ENCODE peak calls at places on chromosomes 4 and X, in four cellular contexts. One of them, this sample, is unnamed.

GRCh38 chrX:108299704-108300103 is 138.5 kb downstream of the COL4A6 start:
- DNase-seq in HepG2: no peak
- DNase-seq in SK-N-SH: no peak
- DNase-seq in K562: no peak
- DNase-seq in this sample: no peak

GRCh38 chrX:19544693-19545305 is 29.5 kb upstream of the MAP3K15 start:
- DNase-seq in HepG2: peak
- DNase-seq in SK-N-SH: peak
- DNase-seq in K562: peak
- DNase-seq in this sample: peak

GRCh38 chr4:114132830-114133229 is 153.4 kb upstream of the ARSJ start:
- DNase-seq in HepG2: no peak
- DNase-seq in SK-N-SH: no peak
- DNase-seq in K562: peak
- DNase-seq in this sample: no peak

GRCh38 chrX:2710496-2710895 is 19.4 kb downstream of the CD99 start:
- DNase-seq in HepG2: no peak
- DNase-seq in SK-N-SH: no peak
- DNase-seq in K562: no peak
- DNase-seq in this sample: no peak

GRCh38 chr4:169333265-169333664 is 62.5 kb upstream of the SH3RF1 start:
- DNase-seq in HepG2: no peak
- DNase-seq in SK-N-SH: no peak
- DNase-seq in K562: no peak
- DNase-seq in this sample: no peak

GRCh38 chrX:19179389-19179788 is 57.1 kb upstream of the ADGRG2 start:
- DNase-seq in HepG2: no peak
- DNase-seq in SK-N-SH: no peak
- DNase-seq in K562: no peak
- DNase-seq in this sample: no peak

GRCh38 chr4:99661907-99662306 is 4.3 kb upstream of the C4orf54 start:
- DNase-seq in HepG2: no peak
- DNase-seq in SK-N-SH: no peak
- DNase-seq in K562: no peak
- DNase-seq in this sample: no peak

GRCh38 chr4:30867427-30867826 is 147.3 kb downstream of the PCDH7 start:
- DNase-seq in HepG2: no peak
- DNase-seq in SK-N-SH: no peak
- DNase-seq in K562: no peak
- DNase-seq in this sample: no peak

GRCh38 chrX:29419774-29420553 is 795.4 kb upstream of the MAGEB2 start:
- DNase-seq in HepG2: no peak
- DNase-seq in SK-N-SH: no peak
- DNase-seq in K562: no peak
- DNase-seq in this sample: no peak

GRCh38 chr4:27620886-27621285 is 760.2 kb downstream of the STIM2 start:
- DNase-seq in HepG2: no peak
- DNase-seq in SK-N-SH: no peak
- DNase-seq in K562: no peak
- DNase-seq in this sample: no peak

GRCh38 chr4:27616166-27616565 is 755.5 kb downstream of the STIM2 start:
- DNase-seq in HepG2: no peak
- DNase-seq in SK-N-SH: no peak
- DNase-seq in K562: no peak
- DNase-seq in this sample: no peak
- TF ChIP-seq FOXJ3 in HepG2: no peak
- TF ChIP-seq FOXJ3 in SK-N-SH: no peak
- TF ChIP-seq FOXJ3 in K562: no peak
- TF ChIP-seq FOXJ3 in this sample: no peak

DNA sequence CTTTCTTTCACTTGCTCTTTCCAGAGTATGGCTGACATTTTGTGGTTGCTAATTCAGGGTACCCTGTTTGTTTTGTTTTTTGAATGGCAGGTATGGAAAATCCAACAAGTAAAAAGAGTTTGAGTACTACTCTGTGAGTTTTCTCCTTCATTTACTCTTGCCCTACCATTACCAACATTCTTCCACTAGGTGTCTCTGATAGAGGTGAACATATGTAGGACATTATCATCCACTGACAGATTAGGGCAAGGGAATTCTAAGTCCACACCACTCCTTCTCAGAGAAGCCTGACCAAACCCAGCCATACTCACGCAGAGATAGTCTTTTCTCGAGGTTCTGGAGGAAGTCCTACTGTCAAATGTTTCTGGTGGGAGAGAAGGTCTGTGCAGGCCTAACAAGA is 36.7 kb upstream of the HDAC8 start:
- DNase-seq in HepG2: peak
- DNase-seq in SK-N-SH: no peak
- DNase-seq in K562: peak
- DNase-seq in this sample: no peak
- TF ChIP-seq FOXJ3 in HepG2: no peak
- TF ChIP-seq FOXJ3 in SK-N-SH: no peak
- TF ChIP-seq FOXJ3 in K562: no peak
- TF ChIP-seq FOXJ3 in this sample: no peak

GRCh38 chr4:40149960-40150385 is 46.9 kb upstream of the RHOH start:
- DNase-seq in HepG2: peak
- DNase-seq in SK-N-SH: peak
- DNase-seq in K562: peak
- DNase-seq in this sample: peak
- TF ChIP-seq FOXJ3 in HepG2: no peak
- TF ChIP-seq FOXJ3 in SK-N-SH: no peak
- TF ChIP-seq FOXJ3 in K562: no peak
- TF ChIP-seq FOXJ3 in this sample: no peak

GRCh38 chr4:12852338-12853307 is 631.5 kb downstream of the RAB28 start:
- DNase-seq in HepG2: peak
- DNase-seq in SK-N-SH: peak
- DNase-seq in K562: peak
- DNase-seq in this sample: no peak
- TF ChIP-seq FOXJ3 in HepG2: no peak
- TF ChIP-seq FOXJ3 in SK-N-SH: no peak
- TF ChIP-seq FOXJ3 in K562: no peak
- TF ChIP-seq FOXJ3 in this sample: no peak

GRCh38 chrX:70033348-70033747 is 16.4 kb downstream of the AWAT2 start:
- DNase-seq in HepG2: peak
- DNase-seq in SK-N-SH: peak
- DNase-seq in K562: peak
- DNase-seq in this sample: peak
- TF ChIP-seq FOXJ3 in HepG2: no peak
- TF ChIP-seq FOXJ3 in SK-N-SH: no peak
- TF ChIP-seq FOXJ3 in K562: no peak
- TF ChIP-seq FOXJ3 in this sample: no peak

GRCh38 chr4:6307230-6307629 is 37.6 kb downstream of the WFS1 start:
- DNase-seq in HepG2: no peak
- DNase-seq in SK-N-SH: no peak
- DNase-seq in K562: no peak
- DNase-seq in this sample: no peak

GRCh38 chr4:6309755-6310154 is 40.1 kb downstream of the WFS1 start:
- DNase-seq in HepG2: no peak
- DNase-seq in SK-N-SH: no peak
- DNase-seq in K562: no peak
- DNase-seq in this sample: no peak

GRCh38 chr4:6306299-6306698 is 36.6 kb downstream of the WFS1 start:
- DNase-seq in HepG2: no peak
- DNase-seq in SK-N-SH: no peak
- DNase-seq in K562: no peak
- DNase-seq in this sample: no peak

GRCh38 chr4:6307891-6308290 is 38.2 kb downstream of the WFS1 start:
- DNase-seq in HepG2: no peak
- DNase-seq in SK-N-SH: no peak
- DNase-seq in K562: no peak
- DNase-seq in this sample: no peak

DNA sequence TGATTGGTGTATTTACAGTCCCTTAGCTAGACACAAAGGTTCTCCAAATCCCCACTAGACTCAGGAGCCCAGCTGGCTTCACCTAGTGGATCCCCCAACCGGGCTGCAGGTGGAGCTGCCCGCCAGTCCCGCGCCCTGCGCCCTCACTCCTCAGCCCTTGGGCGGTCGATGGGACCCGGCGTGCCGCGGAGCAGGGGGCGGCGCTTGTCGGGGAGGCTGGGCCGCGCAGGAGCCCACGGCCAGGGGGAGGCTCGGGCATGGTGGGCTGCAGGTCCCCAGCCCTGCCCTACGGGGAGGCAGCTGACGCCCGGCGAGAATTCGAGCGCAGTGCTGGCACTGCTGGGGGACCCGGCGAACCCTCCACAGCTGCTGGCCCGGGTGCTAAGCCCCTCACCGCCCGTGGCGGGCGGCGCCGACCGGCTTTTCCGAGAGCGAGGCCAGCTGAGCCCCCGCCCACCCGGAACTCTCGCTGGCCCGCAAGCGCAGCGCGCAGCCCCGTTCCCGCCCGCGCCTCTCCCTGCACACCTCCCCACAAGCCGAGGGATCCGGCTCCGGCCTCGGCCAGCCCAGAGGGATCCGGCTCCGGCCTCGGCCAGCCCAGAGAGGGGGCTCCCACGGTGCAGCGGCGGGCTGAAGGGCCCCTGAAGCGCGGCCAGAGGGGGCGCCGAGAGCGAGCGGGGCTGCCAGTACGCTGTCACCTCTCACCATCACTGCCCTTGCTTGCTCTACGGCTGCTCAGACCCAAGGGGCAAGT is 39.4 kb downstream of the WFS1 start:
- DNase-seq in HepG2: peak
- DNase-seq in SK-N-SH: peak
- DNase-seq in K562: no peak
- DNase-seq in this sample: peak
- TF ChIP-seq FOXJ3 in HepG2: no peak
- TF ChIP-seq FOXJ3 in SK-N-SH: no peak
- TF ChIP-seq FOXJ3 in K562: no peak
- TF ChIP-seq FOXJ3 in this sample: no peak

GRCh38 chrX:115622534-115622933 is 61.6 kb downstream of the PLS3 start:
- DNase-seq in HepG2: no peak
- DNase-seq in SK-N-SH: no peak
- DNase-seq in K562: no peak
- DNase-seq in this sample: no peak

DNA sequence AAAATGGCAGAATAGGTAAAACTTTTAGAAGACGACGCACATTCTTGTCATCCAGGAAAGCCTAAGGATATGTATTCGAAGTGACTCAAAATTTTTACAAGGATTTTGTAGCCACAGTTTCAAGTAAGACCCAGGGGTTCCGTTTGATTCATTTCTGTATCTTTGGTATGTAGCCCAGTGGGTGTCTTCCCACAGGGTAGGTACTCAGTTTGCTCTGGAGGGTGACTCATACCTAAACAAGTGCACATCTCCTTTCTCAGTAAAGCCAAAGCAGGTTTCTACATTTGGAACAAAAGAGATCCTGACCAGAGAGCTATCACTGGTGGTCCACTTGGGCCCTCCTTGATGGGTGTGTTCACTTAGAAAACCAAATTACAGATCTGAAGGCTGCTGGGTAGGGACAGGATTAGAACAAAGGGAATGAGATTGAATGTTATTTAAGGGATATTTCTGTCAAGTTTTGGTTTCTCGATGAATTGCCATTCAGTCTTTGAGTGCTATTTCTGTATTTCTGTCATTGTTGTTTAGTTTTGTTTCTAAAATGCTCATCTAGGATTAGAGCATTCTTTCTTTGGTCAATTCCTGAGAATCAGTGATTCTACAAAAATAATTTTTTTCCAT is 56.1 kb downstream of the PLS3 start:
- DNase-seq in HepG2: no peak
- DNase-seq in SK-N-SH: peak
- DNase-seq in K562: no peak
- DNase-seq in this sample: no peak
- TF ChIP-seq FOXJ3 in HepG2: no peak
- TF ChIP-seq FOXJ3 in SK-N-SH: no peak
- TF ChIP-seq FOXJ3 in K562: no peak
- TF ChIP-seq FOXJ3 in this sample: no peak

GRCh38 chr4:25795566-25796454 is 67.0 kb downstream of the SEL1L3 start:
- DNase-seq in HepG2: peak
- DNase-seq in SK-N-SH: no peak
- DNase-seq in K562: no peak
- DNase-seq in this sample: peak
- TF ChIP-seq FOXJ3 in HepG2: no peak
- TF ChIP-seq FOXJ3 in SK-N-SH: no peak
- TF ChIP-seq FOXJ3 in K562: no peak
- TF ChIP-seq FOXJ3 in this sample: no peak

DNA sequence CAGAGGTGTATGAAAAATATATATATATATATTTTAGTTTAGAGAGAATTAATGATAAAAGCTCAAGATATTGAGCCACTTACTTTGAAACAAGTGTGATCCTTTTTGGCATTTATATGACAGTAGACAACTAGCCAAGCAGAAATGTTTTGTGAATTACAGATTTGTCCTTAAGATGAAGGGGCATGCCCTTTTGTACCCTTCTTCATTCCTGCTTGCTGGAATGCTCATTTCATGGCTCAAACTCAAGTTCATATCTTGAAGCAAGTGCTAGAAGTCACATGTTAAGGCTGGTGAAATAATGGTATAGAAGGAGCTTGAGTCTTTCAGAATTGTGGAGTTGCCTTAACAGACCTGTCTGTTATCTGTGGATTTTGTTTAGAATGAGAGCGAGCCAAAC is 202.9 kb downstream of the BMPR1B start:
- DNase-seq in HepG2: no peak
- DNase-seq in SK-N-SH: no peak
- DNase-seq in K562: no peak
- DNase-seq in this sample: no peak
- TF ChIP-seq FOXJ3 in HepG2: no peak
- TF ChIP-seq FOXJ3 in SK-N-SH: no peak
- TF ChIP-seq FOXJ3 in K562: no peak
- TF ChIP-seq FOXJ3 in this sample: no peak

This sample was measured in WTC11.